ENCODE peak calls at places on chromosomes 11 and 22, in ten cellular contexts. M, Z, K, W, A, G, C, R, X and P are unnamed samples.

GRCh38 chr11:134783219-134783618 is 371.2 kb upstream of the B3GAT1 start:
- DNase-seq in M (no peak), Z (no peak), K (no peak), W (no peak), A (no peak), G (no peak), C (no peak), R (no peak), X (no peak), P (no peak)

GRCh38 chr22:25351631-25352293 is 132.3 kb downstream of the CRYBB2 start:
- DNase-seq in M (no peak), Z (no peak), K (no peak), W (no peak), A (no peak), G (no peak), C (no peak), R (no peak), X (peak; percentile 66), P (no peak)

GRCh38 chr22:38412435-38413084 is 42.4 kb downstream of the KCNJ4 start:
- DNase-seq in M (peak; percentile 17), Z (peak; percentile 64), K (no peak), W (no peak), A (peak; percentile 85), G (no peak), C (no peak), R (no peak), X (peak; percentile 84), P (peak; percentile 34)

GRCh38 chr11:71428861-71429435 is 19.2 kb downstream of the DHCR7 start:
- DNase-seq in M (no peak), Z (no peak), K (no peak), W (no peak), A (peak; percentile 2), G (no peak), C (no peak), R (no peak), X (no peak), P (no peak)

GRCh38 chr22:23285734-23286133 is 105.4 kb downstream of the BCR start:
- DNase-seq in M (no peak), Z (no peak), K (no peak), W (no peak), A (no peak), G (no peak), C (no peak), R (no peak), X (no peak), P (no peak)

GRCh38 chr11:12135185-12135584 is 24.8 kb downstream of the MICAL2 start:
- DNase-seq in M (no peak), Z (no peak), K (no peak), W (no peak), A (no peak), G (no peak), C (no peak), R (no peak), X (no peak), P (no peak)

GRCh38 chr11:43573233-43573632 is 107.3 kb upstream of the HSD17B12 start:
- DNase-seq in M (no peak), Z (no peak), K (peak; percentile 8), W (peak; percentile 43), A (peak; percentile 64), G (peak; percentile 23), C (no peak), R (no peak), X (no peak), P (peak; percentile 79)

GRCh38 chr11:61477734-61478148 is 30.8 kb upstream of the LRRC10B start:
- DNase-seq in M (peak; percentile 53), Z (peak; percentile 76), K (no peak), W (peak; percentile 64), A (peak; percentile 85), G (peak; percentile 5), C (no peak), R (peak; percentile 11), X (no peak), P (peak; percentile 79)